ENCODE peak calls at places on chromosomes 2 and 18, in nine cellular contexts. C is NCI-H1417, H is substantia nigra, V is DMS 273 treated with DMSO at 0.1 percent for 48 hours, M is aorta, F is Ammon's horn, N is posterior cingulate gyrus, G is HCEC 1CT, P is NCI-H526 treated with DMSO at 0.1 percent for 48 hours. S is an unnamed sample.
A peak's percentile ranks its signal among the peaks of the same experiment; 100 is the strongest.

GRCh38 chr2:241358470-241358869 is 2.4 kb downstream of the FARP2 start:
- DNase-seq in H (no peak), P (no peak), N (no peak), G (no peak), F (no peak), M (no peak), V (no peak), C (no peak), S (no peak)

GRCh38 chr18:41761329-41762028 is 193.6 kb upstream of the PIK3C3 start:
- DNase-seq in V (no peak), G (peak; percentile 94), M (no peak), C (no peak), P (no peak), F (no peak), H (no peak), N (no peak), S (peak; percentile 37)

GRCh38 chr2:207768891-207769596 is 662 bp downstream of the FZD5 start:
- DNase-seq in C (peak; percentile 73), P (peak; percentile 23), F (no peak), M (peak; percentile 61), H (no peak), N (no peak), G (peak; percentile 44), V (peak; percentile 15), S (peak; percentile 50)

GRCh38 chr2:176356251-176356650 is 87.0 kb downstream of the MTX2 start:
- DNase-seq in G (no peak), V (no peak), N (no peak), M (no peak), C (no peak), P (no peak), H (no peak), F (no peak), S (no peak)

GRCh38 chr2:660477-661214 is 16.6 kb downstream of the TMEM18 start:
- DNase-seq in H (no peak), G (no peak), C (peak; percentile 71), F (no peak), N (no peak), M (no peak), P (no peak), V (no peak), S (no peak)

GRCh38 chr2:59032469-59032868 is 791.3 kb upstream of the FANCL start:
- DNase-seq in N (no peak), F (no peak), G (no peak), C (peak; percentile 15), P (no peak), M (no peak), H (no peak), V (peak; percentile 25), S (no peak)

GRCh38 chr2:236969767-236970655 is 115.7 kb upstream of the COPS8 start:
- DNase-seq in V (no peak), N (no peak), F (no peak), G (no peak), P (no peak), C (no peak), M (no peak), H (no peak), S (no peak)

GRCh38 chr2:228535396-228535795 is 353.9 kb upstream of the SPHKAP start:
- DNase-seq in G (no peak), N (no peak), H (no peak), C (peak; percentile 19), M (no peak), P (no peak), F (no peak), V (no peak), S (no peak)

GRCh38 chr2:178863856-178864620 is 56.8 kb upstream of the TTN start:
- DNase-seq in P (no peak), G (peak; percentile 66), V (no peak), C (no peak), H (no peak), F (no peak), M (peak; percentile 81), N (no peak), S (peak; percentile 11)

S was measured in hepatocyte.